ENCODE peak calls at places on chromosomes 12 and 14, in six cellular contexts. One of them, this sample, is unnamed.
A peak's percentile ranks its signal among the peaks of the same experiment; 100 is the strongest.

GRCh38 chr12:118391836-118392235 is 15.5 kb downstream of the SUDS3 start:
- DNase-seq in mucosa of gallbladder: no peak
- DNase-seq in HEK293T: no peak
- DNase-seq in Kasumi-1: no peak
- DNase-seq in activated CD4-positive, alpha-beta T cell treated with anti-CD3 and anti-CD28 coated beads, Interleukin-2, amount 50 U/mL, for 24 hours: no peak
- DNase-seq in HuH-7.5: no peak
- DNase-seq in this sample: no peak

GRCh38 chr12:119964123-119964522 is 24.9 kb upstream of the BICDL1 start:
- DNase-seq in mucosa of gallbladder: no peak
- DNase-seq in HEK293T: no peak
- DNase-seq in Kasumi-1: no peak
- DNase-seq in activated CD4-positive, alpha-beta T cell treated with anti-CD3 and anti-CD28 coated beads, Interleukin-2, amount 50 U/mL, for 24 hours: no peak
- DNase-seq in HuH-7.5: no peak
- DNase-seq in this sample: no peak

GRCh38 chr14:53534841-53535240 is 381.7 kb upstream of the DDHD1 start:
- DNase-seq in mucosa of gallbladder: no peak
- DNase-seq in HEK293T: no peak
- DNase-seq in Kasumi-1: no peak
- DNase-seq in activated CD4-positive, alpha-beta T cell treated with anti-CD3 and anti-CD28 coated beads, Interleukin-2, amount 50 U/mL, for 24 hours: no peak
- DNase-seq in HuH-7.5: no peak
- DNase-seq in this sample: no peak

GRCh38 chr12:51351913-51352532 is 5.5 kb upstream of the CELA1 start:
- DNase-seq in mucosa of gallbladder: peak; percentile 13
- DNase-seq in HEK293T: peak; percentile 71
- DNase-seq in Kasumi-1: peak; percentile 70
- DNase-seq in activated CD4-positive, alpha-beta T cell treated with anti-CD3 and anti-CD28 coated beads, Interleukin-2, amount 50 U/mL, for 24 hours: no peak
- DNase-seq in HuH-7.5: peak; percentile 61
- DNase-seq in this sample: peak; percentile 84

GRCh38 chr14:60114881-60115280 is 23.2 kb downstream of the PCNX4 start:
- DNase-seq in mucosa of gallbladder: no peak
- DNase-seq in HEK293T: no peak
- DNase-seq in Kasumi-1: no peak
- DNase-seq in activated CD4-positive, alpha-beta T cell treated with anti-CD3 and anti-CD28 coated beads, Interleukin-2, amount 50 U/mL, for 24 hours: no peak
- DNase-seq in HuH-7.5: no peak
- DNase-seq in this sample: no peak

GRCh38 chr12:110102255-110102654 is 21.9 kb upstream of the IFT81 start:
- DNase-seq in mucosa of gallbladder: no peak
- DNase-seq in HEK293T: peak; percentile 70
- DNase-seq in Kasumi-1: peak; percentile 84
- DNase-seq in activated CD4-positive, alpha-beta T cell treated with anti-CD3 and anti-CD28 coated beads, Interleukin-2, amount 50 U/mL, for 24 hours: no peak
- DNase-seq in HuH-7.5: peak; percentile 56
- DNase-seq in this sample: peak; percentile 86

GRCh38 chr12:72271741-72272661 is at the start of gene TRHDE:
- DNase-seq in mucosa of gallbladder: peak; percentile 41
- DNase-seq in HEK293T: peak; percentile 67
- DNase-seq in Kasumi-1: peak; percentile 27
- DNase-seq in activated CD4-positive, alpha-beta T cell treated with anti-CD3 and anti-CD28 coated beads, Interleukin-2, amount 50 U/mL, for 24 hours: no peak
- DNase-seq in HuH-7.5: peak; percentile 59
- DNase-seq in this sample: no peak

GRCh38 chr12:57240926-57241555 is 9.9 kb downstream of the STAC3 start:
- DNase-seq in mucosa of gallbladder: no peak
- DNase-seq in HEK293T: no peak
- DNase-seq in Kasumi-1: no peak
- DNase-seq in activated CD4-positive, alpha-beta T cell treated with anti-CD3 and anti-CD28 coated beads, Interleukin-2, amount 50 U/mL, for 24 hours: no peak
- DNase-seq in HuH-7.5: peak; percentile 78
- DNase-seq in this sample: no peak

GRCh38 chr14:86221755-86222154 is 691.8 kb downstream of the FLRT2 start:
- DNase-seq in mucosa of gallbladder: no peak
- DNase-seq in HEK293T: no peak
- DNase-seq in Kasumi-1: no peak
- DNase-seq in activated CD4-positive, alpha-beta T cell treated with anti-CD3 and anti-CD28 coated beads, Interleukin-2, amount 50 U/mL, for 24 hours: no peak
- DNase-seq in HuH-7.5: peak; percentile 8
- DNase-seq in this sample: no peak

GRCh38 chr12:6961695-6962284 is 8.7 kb downstream of the PHB2 start:
- DNase-seq in mucosa of gallbladder: peak; percentile 46
- DNase-seq in HEK293T: peak; percentile 79
- DNase-seq in Kasumi-1: peak; percentile 49
- DNase-seq in activated CD4-positive, alpha-beta T cell treated with anti-CD3 and anti-CD28 coated beads, Interleukin-2, amount 50 U/mL, for 24 hours: no peak
- DNase-seq in HuH-7.5: peak; percentile 85
- DNase-seq in this sample: peak; percentile 81

GRCh38 chr14:103618999-103619398 is 10.0 kb upstream of the KLC1 start:
- DNase-seq in mucosa of gallbladder: no peak
- DNase-seq in HEK293T: no peak
- DNase-seq in Kasumi-1: no peak
- DNase-seq in activated CD4-positive, alpha-beta T cell treated with anti-CD3 and anti-CD28 coated beads, Interleukin-2, amount 50 U/mL, for 24 hours: no peak
- DNase-seq in HuH-7.5: no peak
- DNase-seq in this sample: no peak

GRCh38 chr12:95118138-95118787 is 44.8 kb upstream of the NR2C1 start:
- DNase-seq in mucosa of gallbladder: no peak
- DNase-seq in HEK293T: no peak
- DNase-seq in Kasumi-1: no peak
- DNase-seq in activated CD4-positive, alpha-beta T cell treated with anti-CD3 and anti-CD28 coated beads, Interleukin-2, amount 50 U/mL, for 24 hours: no peak
- DNase-seq in HuH-7.5: no peak
- DNase-seq in this sample: no peak

GRCh38 chr12:79420146-79420618 is 270.6 kb downstream of the PAWR start:
- DNase-seq in mucosa of gallbladder: peak; percentile 27
- DNase-seq in HEK293T: peak; percentile 32
- DNase-seq in Kasumi-1: peak; percentile 63
- DNase-seq in activated CD4-positive, alpha-beta T cell treated with anti-CD3 and anti-CD28 coated beads, Interleukin-2, amount 50 U/mL, for 24 hours: no peak
- DNase-seq in HuH-7.5: peak; percentile 22
- DNase-seq in this sample: peak; percentile 65

GRCh38 chr12:32217354-32218310 is 111.0 kb downstream of the BICD1 start:
- DNase-seq in mucosa of gallbladder: peak; percentile 12
- DNase-seq in HEK293T: no peak
- DNase-seq in Kasumi-1: no peak
- DNase-seq in activated CD4-positive, alpha-beta T cell treated with anti-CD3 and anti-CD28 coated beads, Interleukin-2, amount 50 U/mL, for 24 hours: no peak
- DNase-seq in HuH-7.5: no peak
- DNase-seq in this sample: no peak

GRCh38 chr12:75712223-75712622 is 200.8 kb upstream of the KRR1 start:
- DNase-seq in mucosa of gallbladder: peak; percentile 25
- DNase-seq in HEK293T: no peak
- DNase-seq in Kasumi-1: no peak
- DNase-seq in activated CD4-positive, alpha-beta T cell treated with anti-CD3 and anti-CD28 coated beads, Interleukin-2, amount 50 U/mL, for 24 hours: no peak
- DNase-seq in HuH-7.5: no peak
- DNase-seq in this sample: no peak

GRCh38 chr12:6276247-6276887 is 34.1 kb upstream of the PLEKHG6 start:
- DNase-seq in mucosa of gallbladder: no peak
- DNase-seq in HEK293T: no peak
- DNase-seq in Kasumi-1: no peak
- DNase-seq in activated CD4-positive, alpha-beta T cell treated with anti-CD3 and anti-CD28 coated beads, Interleukin-2, amount 50 U/mL, for 24 hours: no peak
- DNase-seq in HuH-7.5: no peak
- DNase-seq in this sample: no peak

GRCh38 chr12:25084816-25085215 is 110.1 kb downstream of the DNAI7 start:
- DNase-seq in mucosa of gallbladder: no peak
- DNase-seq in HEK293T: no peak
- DNase-seq in Kasumi-1: no peak
- DNase-seq in activated CD4-positive, alpha-beta T cell treated with anti-CD3 and anti-CD28 coated beads, Interleukin-2, amount 50 U/mL, for 24 hours: no peak
- DNase-seq in HuH-7.5: no peak
- DNase-seq in this sample: no peak

GRCh38 chr12:107477946-107478610 is 207.5 kb upstream of the PWP1 start:
- DNase-seq in mucosa of gallbladder: no peak
- DNase-seq in HEK293T: no peak
- DNase-seq in Kasumi-1: no peak
- DNase-seq in activated CD4-positive, alpha-beta T cell treated with anti-CD3 and anti-CD28 coated beads, Interleukin-2, amount 50 U/mL, for 24 hours: no peak
- DNase-seq in HuH-7.5: no peak
- DNase-seq in this sample: no peak

GRCh38 chr14:104591031-104591430 is 11.5 kb downstream of the C14orf180 start:
- DNase-seq in mucosa of gallbladder: no peak
- DNase-seq in HEK293T: no peak
- DNase-seq in Kasumi-1: no peak
- DNase-seq in activated CD4-positive, alpha-beta T cell treated with anti-CD3 and anti-CD28 coated beads, Interleukin-2, amount 50 U/mL, for 24 hours: no peak
- DNase-seq in HuH-7.5: no peak
- DNase-seq in this sample: no peak

This sample was measured in SK-MEL-5.